ENCODE peak calls at places on chromosome 7, in nine cellular contexts. O is astrocyte of the spinal cord, E is MCF 10A, V is GM23338, K is AG09309, N is LNCaP clone FGC, M is fibroblast of mammary gland, R is cardiac muscle cell, J is A549. F is an unnamed sample.

GRCh38 chr7:112422842-112423496 is 27.3 kb upstream of the IFRD1 start:
- DNase-seq in O (peak), E (peak), V (peak), K (peak), N (peak), M (peak), R (peak), J (peak), F (no peak)

GRCh38 chr7:150996289-150997074 is 5.7 kb downstream of the NOS3 start:
- DNase-seq in O (no peak), E (no peak), V (peak), K (no peak), N (no peak), M (no peak), R (no peak), J (no peak), F (no peak)

GRCh38 chr7:15556706-15557105 is 5.1 kb downstream of the AGMO start:
- DNase-seq in O (no peak), E (no peak), V (no peak), K (no peak), N (no peak), M (no peak), R (no peak), J (no peak), F (no peak)

GRCh38 chr7:100132697-100133137 is 6.0 kb downstream of the MBLAC1 start:
- DNase-seq in O (peak), E (peak), V (peak), K (no peak), N (no peak), M (peak), R (peak), J (peak), F (peak)

GRCh38 chr7:81886211-81886764 is 116.4 kb upstream of the HGF start:
- DNase-seq in O (no peak), E (no peak), V (no peak), K (no peak), N (no peak), M (no peak), R (no peak), J (no peak), F (no peak)

GRCh38 chr7:76330245-76330644 is 27.8 kb downstream of the HSPB1 start:
- DNase-seq in O (no peak), E (no peak), V (no peak), K (no peak), N (no peak), M (no peak), R (no peak), J (no peak), F (no peak)

GRCh38 chr7:42876182-42877068 is 35.4 kb downstream of the C7orf25 start:
- DNase-seq in O (peak), E (peak), V (peak), K (peak), N (no peak), M (peak), R (peak), J (no peak), F (no peak)

GRCh38 chr7:18499407-18500197 is 4.1 kb downstream of the HDAC9 start:
- DNase-seq in O (no peak), E (peak), V (no peak), K (no peak), N (peak), M (no peak), R (no peak), J (no peak), F (no peak)

GRCh38 chr7:16695621-16696237 is 49.7 kb downstream of the BZW2 start:
- DNase-seq in O (peak), E (peak), V (peak), K (no peak), N (peak), M (peak), R (peak), J (peak), F (no peak)

GRCh38 chr7:6615853-6616555 is 594 bp downstream of the ZNF853 start:
- DNase-seq in O (no peak), E (no peak), V (peak), K (no peak), N (no peak), M (no peak), R (peak), J (no peak), F (no peak)

GRCh38 chr7:140732436-140732835 is 35.9 kb downstream of the NDUFB2 start:
- DNase-seq in O (no peak), E (no peak), V (peak), K (no peak), N (no peak), M (no peak), R (no peak), J (no peak), F (no peak)

GRCh38 chr7:140738280-140738679 is 41.8 kb downstream of the NDUFB2 start:
- DNase-seq in O (no peak), E (no peak), V (no peak), K (no peak), N (no peak), M (no peak), R (no peak), J (no peak), F (no peak)

GRCh38 chr7:140734729-140735128 is 38.2 kb downstream of the NDUFB2 start:
- DNase-seq in O (no peak), E (no peak), V (no peak), K (no peak), N (no peak), M (no peak), R (no peak), J (no peak), F (no peak)

DNA sequence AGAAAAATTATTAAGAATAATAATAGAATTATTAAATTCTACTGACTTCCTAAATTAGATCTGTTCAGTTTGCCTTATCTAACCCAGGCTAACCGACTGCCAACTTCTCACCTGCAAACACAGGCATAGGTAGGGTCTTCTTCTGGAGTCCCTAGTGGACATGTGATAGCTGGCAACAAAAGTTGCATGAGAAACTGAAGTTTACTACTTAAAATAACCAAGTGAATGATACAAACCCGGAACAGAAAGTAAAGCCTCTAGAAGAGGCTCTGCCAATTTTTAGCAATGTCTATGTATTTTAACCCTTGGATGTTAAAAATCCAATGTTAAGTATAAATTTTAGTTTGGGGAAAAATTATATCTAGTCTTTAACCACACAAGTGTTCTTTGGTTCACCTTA is 37.6 kb downstream of the NDUFB2 start:
- DNase-seq in O (no peak), E (no peak), V (no peak), K (no peak), N (no peak), M (no peak), R (no peak), J (no peak), F (no peak)
- TF ChIP-seq CTCF in O (no peak), E (no peak), V (no peak), K (no peak), N (no peak), M (no peak), R (no peak), J (no peak), F (no peak)

DNA sequence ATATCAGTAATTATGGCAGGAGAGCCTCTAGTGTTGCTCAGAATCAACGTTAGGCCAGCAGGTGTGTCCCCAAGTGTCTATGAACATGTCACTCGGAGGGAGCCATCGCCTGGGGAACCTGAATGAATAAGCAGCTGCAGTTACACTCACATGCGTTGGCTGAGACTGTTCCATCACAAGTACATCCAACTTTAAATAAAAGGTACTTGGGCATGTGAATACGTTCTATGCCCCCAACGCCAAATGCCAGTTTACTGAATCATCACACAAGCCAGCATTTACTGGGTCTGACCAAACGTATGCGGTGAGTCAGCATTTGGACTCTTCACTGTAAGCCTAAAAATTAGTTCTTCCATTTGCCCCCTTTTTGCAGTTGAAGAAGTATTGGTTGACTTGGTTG is 207.6 kb upstream of the PLXNA4 start:
- DNase-seq in O (peak), E (peak), V (no peak), K (peak), N (no peak), M (peak), R (no peak), J (peak), F (no peak)
- TF ChIP-seq CTCF in O (no peak), E (no peak), V (no peak), K (no peak), N (no peak), M (no peak), R (no peak), J (no peak), F (no peak)

GRCh38 chr7:98730331-98730730 is 113.2 kb downstream of the NPTX2 start:
- DNase-seq in O (no peak), E (no peak), V (peak), K (no peak), N (no peak), M (no peak), R (no peak), J (no peak), F (no peak)

GRCh38 chr7:98737176-98737575 is 120.1 kb downstream of the NPTX2 start:
- DNase-seq in O (no peak), E (no peak), V (no peak), K (no peak), N (no peak), M (no peak), R (no peak), J (no peak), F (no peak)

GRCh38 chr7:98735801-98736200 is 118.7 kb downstream of the NPTX2 start:
- DNase-seq in O (no peak), E (no peak), V (no peak), K (no peak), N (no peak), M (no peak), R (no peak), J (no peak), F (no peak)

GRCh38 chr7:98731651-98732050 is 114.6 kb downstream of the NPTX2 start:
- DNase-seq in O (no peak), E (no peak), V (no peak), K (no peak), N (no peak), M (no peak), R (no peak), J (no peak), F (no peak)

DNA sequence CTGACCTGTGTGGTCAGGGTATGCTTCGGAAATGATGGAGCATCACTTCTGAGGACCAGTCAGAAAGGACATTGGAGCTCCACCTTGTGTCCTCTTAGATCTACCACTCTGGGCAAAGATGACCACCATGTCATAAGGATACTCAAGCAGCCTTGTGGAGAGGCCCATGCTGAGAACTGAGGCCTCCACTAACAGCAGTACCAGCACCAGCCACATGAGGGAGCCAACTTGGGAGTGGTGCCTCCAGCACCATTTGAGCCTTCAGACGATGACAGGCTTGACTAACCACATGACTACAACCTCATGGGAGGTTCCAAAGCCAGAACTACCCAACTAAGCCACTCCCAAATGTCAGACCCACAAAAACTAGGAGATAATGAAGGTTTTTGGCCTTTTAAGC is 116.0 kb downstream of the NPTX2 start:
- DNase-seq in O (no peak), E (peak), V (peak), K (no peak), N (no peak), M (peak), R (no peak), J (peak), F (no peak)
- TF ChIP-seq CTCF in O (peak), E (peak), V (peak), K (peak), N (peak), M (peak), R (peak), J (peak), F (peak)

GRCh38 chr7:40502359-40502758 is 367.6 kb downstream of the SUGCT start:
- DNase-seq in O (no peak), E (no peak), V (no peak), K (no peak), N (no peak), M (no peak), R (no peak), J (no peak), F (no peak)

GRCh38 chr7:40509301-40509700 is 374.5 kb downstream of the SUGCT start:
- DNase-seq in O (no peak), E (no peak), V (no peak), K (no peak), N (no peak), M (no peak), R (no peak), J (no peak), F (no peak)

GRCh38 chr7:40506158-40506557 is 371.4 kb downstream of the SUGCT start:
- DNase-seq in O (peak), E (no peak), V (no peak), K (no peak), N (no peak), M (no peak), R (no peak), J (no peak), F (no peak)

DNA sequence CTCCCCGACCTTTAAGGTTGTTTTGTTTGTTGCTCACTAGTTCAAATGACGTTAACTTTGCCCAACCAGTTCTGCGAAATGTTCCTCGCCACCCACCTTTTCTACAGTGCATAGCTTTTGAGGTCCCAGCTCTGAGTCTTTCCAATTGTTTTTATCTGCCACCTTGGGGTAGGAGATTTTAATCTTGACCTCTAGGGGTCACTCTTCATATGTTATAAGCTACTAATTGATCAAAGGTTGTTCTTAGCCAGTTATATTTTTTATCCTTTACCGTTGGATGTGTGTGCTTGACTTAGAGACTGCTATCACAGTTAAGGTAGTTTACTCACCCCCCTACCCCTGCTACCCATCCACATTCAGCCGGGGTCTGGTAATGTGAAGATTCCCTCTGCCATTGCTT is 372.4 kb downstream of the SUGCT start:
- DNase-seq in O (no peak), E (peak), V (peak), K (no peak), N (peak), M (peak), R (no peak), J (no peak), F (no peak)
- TF ChIP-seq CTCF in O (no peak), E (no peak), V (peak), K (no peak), N (peak), M (peak), R (peak), J (peak), F (no peak)

GRCh38 chr7:1324028-1324900 is 91.6 kb downstream of the UNCX start:
- DNase-seq in O (no peak), E (no peak), V (no peak), K (no peak), N (no peak), M (no peak), R (no peak), J (no peak), F (no peak)
- TF ChIP-seq CTCF in O (no peak), E (no peak), V (no peak), K (no peak), N (no peak), M (no peak), R (no peak), J (no peak), F (no peak)

GRCh38 chr7:36284470-36284869 is 105.2 kb upstream of the ANLN start:
- DNase-seq in O (no peak), E (no peak), V (peak), K (no peak), N (no peak), M (no peak), R (no peak), J (no peak), F (no peak)
- TF ChIP-seq CTCF in O (no peak), E (no peak), V (peak), K (no peak), N (no peak), M (no peak), R (no peak), J (no peak), F (no peak)

GRCh38 chr7:32479574-32480200 is 10.5 kb downstream of the LSM5 start:
- DNase-seq in O (peak), E (peak), V (peak), K (no peak), N (no peak), M (peak), R (peak), J (peak), F (no peak)
- TF ChIP-seq CTCF in O (peak), E (peak), V (peak), K (peak), N (peak), M (peak), R (peak), J (peak), F (peak)

F was measured in natural killer cell.